ENCODE peak calls at places on chromosomes 7 and 10, in four cellular contexts. Y, J, L and M are unnamed samples.

GRCh38 chr10:17109475-17110207 is 20.0 kb downstream of the CUBN start:
- DNase-seq in Y (no peak), J (no peak), L (no peak), M (peak)

GRCh38 chr7:98613601-98614425 is 3.3 kb upstream of the NPTX2 start:
- DNase-seq in Y (no peak), J (no peak), L (no peak), M (peak)

GRCh38 chr7:35613150-35613549 is 81.8 kb downstream of the HERPUD2 start:
- DNase-seq in Y (no peak), J (no peak), L (no peak), M (no peak)

GRCh38 chr7:135159359-135160087 is 11.0 kb downstream of the CYREN start:
- DNase-seq in Y (no peak), J (no peak), L (no peak), M (no peak)

GRCh38 chr7:113207441-113207840 is 89.1 kb upstream of the SMIM30 start:
- DNase-seq in Y (no peak), J (no peak), L (no peak), M (no peak)

GRCh38 chr10:125646311-125646710 is 36.7 kb downstream of the TEX36 start:
- DNase-seq in Y (no peak), J (no peak), L (no peak), M (no peak)

GRCh38 chr10:94644352-94644751 is 39.2 kb upstream of the CYP2C18 start:
- DNase-seq in Y (no peak), J (no peak), L (no peak), M (no peak)

GRCh38 chr10:65556006-65556405 is 1369.8 kb upstream of the LRRTM3 start:
- DNase-seq in Y (no peak), J (no peak), L (no peak), M (no peak)

GRCh38 chr7:127189885-127190284 is 62.9 kb downstream of the GRM8 start:
- DNase-seq in Y (no peak), J (no peak), L (no peak), M (no peak)

GRCh38 chr7:142960955-142961512 is 1.1 kb downstream of the KEL start:
- DNase-seq in Y (no peak), J (no peak), L (no peak), M (no peak)

GRCh38 chr7:47266799-47267198 is 315.1 kb downstream of the TNS3 start:
- DNase-seq in Y (no peak), J (no peak), L (no peak), M (no peak)

GRCh38 chr7:132655071-132655761 is 78.9 kb upstream of the PLXNA4 start:
- DNase-seq in Y (no peak), J (no peak), L (peak), M (peak)

GRCh38 chr10:64365663-64366062 is 844.5 kb downstream of the REEP3 start:
- DNase-seq in Y (no peak), J (no peak), L (no peak), M (no peak)

GRCh38 chr7:99631311-99632109 is 14.8 kb downstream of the ZSCAN25 start:
- DNase-seq in Y (no peak), J (no peak), L (no peak), M (peak)

GRCh38 chr7:27143022-27143949 is at the start of gene HOXA5:
- DNase-seq in Y (peak), J (no peak), L (no peak), M (peak)

GRCh38 chr10:2873769-2874168 is 193.6 kb upstream of the PFKP start:
- DNase-seq in Y (no peak), J (no peak), L (no peak), M (no peak)

GRCh38 chr7:90626011-90626410 is 29.9 kb downstream of the CDK14 start:
- DNase-seq in Y (no peak), J (no peak), L (no peak), M (peak)

GRCh38 chr10:7285545-7286322 is 125.1 kb downstream of the SFMBT2 start:
- DNase-seq in Y (no peak), J (no peak), L (no peak), M (peak)

GRCh38 chr10:43292745-43293676 is 26.1 kb upstream of the RASGEF1A start:
- DNase-seq in Y (no peak), J (no peak), L (peak), M (peak)

GRCh38 chr10:101803511-101803910 is 14.7 kb downstream of the OGA start:
- DNase-seq in Y (no peak), J (no peak), L (no peak), M (no peak)

GRCh38 chr10:132700168-132701098 is 85.5 kb downstream of the NKX6-2 start:
- DNase-seq in Y (peak), J (no peak), L (no peak), M (peak)

GRCh38 chr7:51158742-51159441 is 157.7 kb downstream of the COBL start:
- DNase-seq in Y (no peak), J (no peak), L (no peak), M (no peak)

GRCh38 chr10:13960603-13961002 is 370.1 kb downstream of the FRMD4A start:
- DNase-seq in Y (no peak), J (no peak), L (no peak), M (no peak)

GRCh38 chr10:13957856-13958255 is 371.1 kb downstream of the PRPF18 start:
- DNase-seq in Y (no peak), J (no peak), L (no peak), M (no peak)

GRCh38 chr10:13961096-13961495 is 369.6 kb downstream of the FRMD4A start:
- DNase-seq in Y (no peak), J (no peak), L (no peak), M (peak)

GRCh38 chr10:13961853-13962252 is 368.9 kb downstream of the FRMD4A start:
- DNase-seq in Y (no peak), J (no peak), L (no peak), M (no peak)

DNA sequence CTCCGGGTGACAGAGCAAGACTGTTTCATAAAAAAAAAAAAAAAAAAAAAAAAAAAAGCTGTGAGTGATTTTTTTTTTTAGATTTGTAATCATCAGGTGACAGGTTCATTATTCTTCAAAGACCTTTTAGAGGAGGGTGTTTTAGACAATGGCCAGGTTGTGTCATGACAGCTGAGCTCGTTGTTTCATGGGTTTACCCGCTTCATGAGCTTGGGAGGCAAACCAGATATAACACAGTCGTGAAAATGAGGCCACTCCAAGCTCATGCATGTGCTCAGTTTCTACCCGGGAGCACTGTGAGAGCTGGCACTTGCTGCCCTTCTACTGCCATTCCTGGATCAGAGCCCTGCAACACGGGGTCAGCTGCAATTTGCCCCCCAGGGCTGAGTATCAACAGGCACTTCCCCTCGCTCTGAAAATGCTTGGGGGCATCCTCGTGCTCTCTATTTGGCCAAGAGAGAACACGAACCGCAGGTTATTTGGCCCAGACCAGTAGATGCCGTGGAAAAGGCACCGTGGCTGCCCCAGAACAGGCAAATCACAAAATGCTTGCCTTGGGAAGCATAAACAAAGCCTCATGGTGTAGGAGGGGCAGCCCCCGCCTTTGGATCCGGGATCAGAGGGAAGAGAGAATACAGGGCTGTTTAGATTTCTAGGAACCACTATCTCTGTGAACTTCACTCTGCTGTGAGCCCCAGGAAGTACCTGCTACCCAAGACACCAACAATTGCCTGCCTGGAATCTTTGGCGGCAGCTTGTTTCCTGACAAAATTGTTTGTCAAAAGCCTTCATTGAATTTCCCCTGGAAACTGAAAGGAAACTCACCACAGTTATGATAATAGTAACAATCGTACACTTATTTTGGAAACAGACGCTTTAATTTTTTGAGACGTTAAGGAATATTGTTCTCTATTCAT is 371.0 kb downstream of the FRMD4A start:
- DNase-seq in Y (no peak), J (no peak), L (no peak), M (no peak)
- H3K4me3 ChIP-seq in Y (peak), J (no peak), L (no peak), M (no peak)

GRCh38 chr7:158816995-158817394 is 12.3 kb downstream of the ESYT2 start:
- DNase-seq in Y (no peak), J (no peak), L (no peak), M (no peak)

GRCh38 chr7:158821173-158822021 is 7.9 kb downstream of the ESYT2 start:
- DNase-seq in Y (no peak), J (no peak), L (no peak), M (peak)

GRCh38 chr7:158818325-158819213 is 10.7 kb downstream of the ESYT2 start:
- DNase-seq in Y (peak), J (peak), L (peak), M (peak)

GRCh38 chr7:158820656-158821055 is 8.7 kb downstream of the ESYT2 start:
- DNase-seq in Y (no peak), J (no peak), L (no peak), M (no peak)

GRCh38 chr7:158819571-158820203 is 9.6 kb downstream of the ESYT2 start:
- DNase-seq in Y (no peak), J (no peak), L (no peak), M (no peak)
- H3K4me3 ChIP-seq in Y (no peak), J (no peak), L (no peak), M (no peak)

GRCh38 chr10:32348297-32349198 is 1.6 kb upstream of the EPC1 start:
- DNase-seq in Y (no peak), J (no peak), L (no peak), M (no peak)
- H3K4me3 ChIP-seq in Y (peak), J (no peak), L (no peak), M (no peak)

GRCh38 chr10:75401569-75402485 is at the start of gene ZNF503:
- DNase-seq in Y (peak), J (no peak), L (peak), M (peak)
- H3K4me3 ChIP-seq in Y (peak), J (peak), L (peak), M (peak)

GRCh38 chr7:157668884-157669767 is 332.3 kb downstream of the DNAJB6 start:
- DNase-seq in Y (no peak), J (no peak), L (no peak), M (no peak)
- H3K4me3 ChIP-seq in Y (no peak), J (no peak), L (no peak), M (no peak)

GRCh38 chr10:119818889-119819270 is 53.8 kb downstream of the MCMBP start:
- DNase-seq in Y (no peak), J (no peak), L (no peak), M (no peak)
- H3K4me3 ChIP-seq in Y (peak), J (no peak), L (no peak), M (peak)

DNA sequence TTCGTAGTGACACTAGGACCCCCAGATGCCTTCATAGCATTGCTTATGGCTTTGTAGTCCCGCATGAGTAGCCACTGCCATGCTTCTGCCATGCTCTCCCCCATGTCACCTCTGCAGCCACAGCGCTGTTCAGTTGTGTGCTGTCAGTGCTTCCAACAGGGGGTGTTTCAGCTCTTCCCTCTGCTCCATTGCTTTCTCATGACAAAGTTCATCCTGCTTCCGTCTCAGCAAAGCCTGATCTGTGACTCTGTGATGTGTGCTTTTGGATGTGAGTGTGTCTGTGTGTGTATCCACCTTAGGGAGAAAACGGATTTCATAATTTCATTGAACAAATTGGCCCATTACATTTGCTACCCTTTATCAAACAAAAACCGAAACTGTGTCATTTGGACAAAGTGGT is 134.9 kb upstream of the SAMD8 start:
- DNase-seq in Y (no peak), J (no peak), L (no peak), M (no peak)
- H3K4me3 ChIP-seq in Y (no peak), J (no peak), L (no peak), M (no peak)

GRCh38 chr10:85508159-85508558 is 858.4 kb downstream of the GRID1 start:
- DNase-seq in Y (no peak), J (no peak), L (no peak), M (no peak)

GRCh38 chr10:85515316-85515715 is 851.3 kb downstream of the GRID1 start:
- DNase-seq in Y (no peak), J (no peak), L (no peak), M (no peak)

GRCh38 chr10:85513450-85513849 is 853.1 kb downstream of the GRID1 start:
- DNase-seq in Y (no peak), J (no peak), L (no peak), M (no peak)

DNA sequence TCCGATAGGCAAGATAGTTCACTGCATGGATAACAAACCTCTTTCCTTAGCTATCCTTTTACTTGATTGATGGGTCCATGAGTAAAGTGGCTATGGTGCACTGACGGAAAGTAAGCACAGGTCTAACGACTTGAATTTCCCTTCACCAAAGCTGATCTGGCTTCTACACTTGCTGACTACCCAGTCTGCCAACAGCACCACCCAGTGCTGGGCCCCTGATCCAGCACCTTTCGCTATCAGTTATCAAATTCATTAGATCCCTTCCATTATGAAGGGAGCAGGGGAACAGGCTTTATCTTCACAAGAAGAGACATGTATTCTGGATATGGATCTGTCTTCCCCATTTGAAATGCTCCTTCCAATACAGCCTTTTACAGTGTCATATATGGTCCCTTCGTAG is 855.9 kb downstream of the GRID1 start:
- DNase-seq in Y (no peak), J (no peak), L (no peak), M (no peak)
- H3K4me3 ChIP-seq in Y (no peak), J (no peak), L (no peak), M (no peak)